ENCODE peak calls at places on chromosomes 11 and 22, in eight cellular contexts. N, C, H, V, Q, F, Y and G are unnamed samples.

GRCh38 chr11:56533054-56533740 is 9.9 kb downstream of the OR5M11 start:
- DNase-seq in N (no peak), C (no peak), H (no peak), Q (no peak), V (no peak), F (no peak), Y (no peak), G (no peak)

GRCh38 chr11:128691802-128692749 is 1.8 kb upstream of the FLI1 start:
- DNase-seq in F (no peak), H (no peak), C (no peak), Y (no peak), V (no peak), Q (no peak), N (no peak), G (no peak)

GRCh38 chr11:93921695-93922468 is 71.5 kb upstream of the VSTM5 start:
- DNase-seq in V (no peak), Q (no peak), N (peak; percentile 79), F (peak; percentile 58), Y (no peak), C (peak; percentile 70), H (peak; percentile 64), G (no peak)

GRCh38 chr11:108886608-108887007 is 221.7 kb downstream of the DDX10 start:
- DNase-seq in N (no peak), Y (no peak), V (no peak), Q (no peak), C (peak; percentile 85), H (peak; percentile 82), F (no peak), G (no peak)

GRCh38 chr11:94473177-94473799 is 20.4 kb downstream of the MRE11 start:
- DNase-seq in F (no peak), N (peak; percentile 85), V (no peak), Y (no peak), H (peak; percentile 87), C (peak; percentile 58), Q (no peak), G (no peak)

GRCh38 chr11:95277868-95278267 is 46.9 kb upstream of the SESN3 start:
- DNase-seq in Q (no peak), V (no peak), Y (no peak), H (no peak), C (no peak), N (no peak), F (no peak), G (no peak)

GRCh38 chr11:11211888-11212287 is 141.2 kb downstream of the CSNK2A3 start:
- DNase-seq in V (no peak), H (no peak), N (peak; percentile 41), F (peak; percentile 73), C (no peak), Q (no peak), Y (no peak), G (no peak)

GRCh38 chr11:23897453-23898289 is 599.2 kb upstream of the LUZP2 start:
- DNase-seq in Q (no peak), F (no peak), C (peak; percentile 97), V (peak; percentile 92), Y (no peak), N (no peak), H (peak; percentile 93), G (no peak)

GRCh38 chr22:35641494-35642120 is 6.6 kb upstream of the APOL6 start:
- DNase-seq in H (no peak), C (no peak), F (no peak), Q (no peak), Y (no peak), N (no peak), V (no peak), G (no peak)